ENCODE peak calls at places on chromosomes 12 and 14, in four cellular contexts. K, O, A and E are unnamed samples.

GRCh38 chr14:52327374-52328226 is 13.5 kb downstream of the PTGER2 start:
- DNase-seq in A (no peak), O (no peak), K (peak), E (peak)

GRCh38 chr14:50831704-50832130 is 755 bp upstream of the NIN start:
- DNase-seq in A (no peak), O (no peak), K (peak), E (no peak)

GRCh38 chr12:85697003-85697402 is 139.2 kb downstream of the RASSF9 start:
- DNase-seq in O (no peak), A (no peak), K (no peak), E (no peak)

GRCh38 chr14:39265032-39265431 is 31.3 kb downstream of the MIA2 start:
- DNase-seq in A (no peak), K (peak), O (peak), E (peak)

GRCh38 chr14:80978403-80978802 is 23.0 kb downstream of the TSHR start:
- DNase-seq in K (no peak), A (no peak), O (peak), E (no peak)

GRCh38 chr12:40444174-40444573 is 219.4 kb downstream of the LRRK2 start:
- DNase-seq in O (no peak), A (no peak), K (no peak), E (no peak)

GRCh38 chr12:122848471-122849351 is 13.5 kb downstream of the HIP1R start:
- DNase-seq in A (no peak), K (no peak), O (no peak), E (no peak)

GRCh38 chr12:44774815-44775411 is 101.2 kb downstream of the NELL2 start:
- DNase-seq in K (peak), A (no peak), O (peak), E (peak)

GRCh38 chr12:49937639-49938300 is 12.8 kb upstream of the AQP2 start:
- DNase-seq in O (no peak), A (no peak), K (no peak), E (no peak)

GRCh38 chr12:101855364-101855884 is 22.0 kb upstream of the DRAM1 start:
- DNase-seq in K (no peak), A (no peak), O (no peak), E (no peak)

GRCh38 chr12:69648476-69648875 is 37.8 kb upstream of the LRRC10 start:
- DNase-seq in K (peak), A (peak), O (no peak), E (peak)

GRCh38 chr14:100620437-100621100 is 33.4 kb upstream of the BEGAIN start:
- DNase-seq in K (no peak), O (no peak), A (no peak), E (no peak)

GRCh38 chr14:78764240-78764639 is 594.1 kb downstream of the NRXN3 start:
- DNase-seq in K (peak), O (no peak), A (peak), E (no peak)

GRCh38 chr12:62834971-62835547 is 99.9 kb downstream of the PPM1H start:
- DNase-seq in A (peak), O (no peak), K (peak), E (peak)

GRCh38 chr12:15928870-15929571 is 17.9 kb downstream of the DERA start:
- DNase-seq in O (no peak), A (no peak), K (no peak), E (no peak)

GRCh38 chr14:104297313-104297704 is 158.9 kb downstream of the KIF26A start:
- DNase-seq in O (no peak), A (no peak), K (no peak), E (no peak)

GRCh38 chr12:169528-170360 is 44.2 kb downstream of the SLC6A12 start:
- DNase-seq in A (no peak), K (no peak), O (no peak), E (no peak)

GRCh38 chr14:68145036-68145435 is 325.5 kb downstream of the RAD51B start:
- DNase-seq in K (no peak), O (no peak), A (no peak), E (no peak)

GRCh38 chr12:95857799-95858198 is 953 bp upstream of the SNRPF start:
- DNase-seq in A (no peak), O (no peak), K (no peak), E (no peak)

GRCh38 chr12:11807453-11807852 is 158.0 kb downstream of the ETV6 start:
- DNase-seq in O (peak), A (no peak), K (no peak), E (no peak)

GRCh38 chr12:110932048-110932447 is 11.7 kb upstream of the MYL2 start:
- DNase-seq in O (no peak), A (no peak), K (peak), E (peak)

GRCh38 chr14:102591372-102591943 is 991 bp upstream of the RCOR1 start:
- DNase-seq in A (no peak), O (peak), K (peak), E (no peak)

GRCh38 chr12:42236017-42236416 is 2.0 kb downstream of the YAF2 start:
- DNase-seq in A (no peak), K (no peak), O (no peak), E (no peak)
- H3K4me3 ChIP-seq in A (no peak), K (no peak), O (no peak), E (peak)

GRCh38 chr14:56359245-56359644 is 220.4 kb upstream of the TMEM260 start:
- DNase-seq in O (no peak), K (peak), A (no peak), E (no peak)
- H3K4me3 ChIP-seq in O (no peak), K (no peak), A (no peak), E (no peak)

GRCh38 chr14:26594756-26595545 is 2.9 kb downstream of the NOVA1 start:
- DNase-seq in A (no peak), K (no peak), O (no peak), E (no peak)

GRCh38 chr14:26596722-26597030 is 1.2 kb downstream of the NOVA1 start:
- DNase-seq in K (peak), O (no peak), A (no peak), E (no peak)

GRCh38 chr14:26595922-26596721 is 1.7 kb downstream of the NOVA1 start:
- DNase-seq in O (no peak), A (no peak), K (peak), E (no peak)

GRCh38 chr14:26593377-26593776 is 4.5 kb downstream of the NOVA1 start:
- DNase-seq in O (no peak), K (no peak), A (no peak), E (no peak)

DNA sequence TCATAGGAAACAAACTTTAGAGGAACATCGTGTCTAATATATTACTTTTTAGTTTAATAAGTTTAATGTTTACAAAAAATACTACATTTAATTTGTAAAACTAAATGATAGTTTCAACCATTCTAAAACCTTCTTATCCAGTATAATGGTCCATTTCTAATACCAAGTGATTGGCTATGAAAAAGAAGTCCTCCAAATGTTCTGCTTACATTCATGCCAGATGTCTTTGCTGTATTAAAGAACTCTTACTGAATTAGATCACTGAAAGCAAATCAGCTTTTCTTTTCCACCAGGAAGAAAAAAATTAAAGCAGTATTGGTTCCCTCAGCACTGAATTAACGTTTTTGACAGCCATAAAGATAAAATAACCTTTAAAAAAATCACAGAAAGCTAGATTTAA is 3.7 kb downstream of the NOVA1 start:
- DNase-seq in K (no peak), A (no peak), O (no peak), E (no peak)
- H3K4me3 ChIP-seq in K (no peak), A (no peak), O (no peak), E (no peak)

DNA sequence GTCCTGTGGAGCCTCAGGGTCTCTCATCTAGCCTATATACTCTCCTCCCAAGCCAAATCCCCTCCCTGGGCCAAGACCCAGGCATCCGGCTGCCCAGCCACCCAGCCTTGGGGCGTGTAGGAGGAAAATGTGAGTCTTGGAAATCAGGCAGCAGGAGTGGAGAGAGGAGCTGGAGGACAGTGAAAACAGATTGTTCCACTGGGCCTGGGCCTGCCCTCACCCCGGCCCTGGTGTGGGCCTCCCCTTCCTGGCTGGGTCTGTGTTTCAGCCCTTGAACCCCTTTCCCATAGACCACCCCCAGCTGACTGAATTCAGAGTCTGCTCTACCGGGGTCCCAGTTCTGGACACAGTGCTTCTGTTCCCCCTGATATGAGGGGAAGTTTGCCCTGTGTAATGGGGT is 6.7 kb downstream of the ITGA5 start:
- DNase-seq in A (no peak), K (no peak), O (no peak), E (no peak)
- H3K4me3 ChIP-seq in A (no peak), K (peak), O (no peak), E (no peak)

GRCh38 chr12:30463636-30464035 is 232.0 kb downstream of the IPO8 start:
- DNase-seq in A (no peak), K (no peak), O (no peak), E (no peak)
- H3K4me3 ChIP-seq in A (no peak), K (no peak), O (no peak), E (no peak)

GRCh38 chr14:71123579-71124135 is 216.4 kb downstream of the PCNX1 start:
- DNase-seq in A (no peak), O (no peak), K (no peak), E (no peak)
- H3K4me3 ChIP-seq in A (no peak), O (no peak), K (no peak), E (no peak)